ENCODE peak calls at places on chromosomes 4 and X, in five cellular contexts. E is kidney, W is neuronal stem cell, L is upper lobe of right lung, C is right lobe of liver. R is an unnamed sample.

GRCh38 chrX:39563189-39563588 is 534.6 kb downstream of the BCOR start:
- DNase-seq in L (no peak), C (no peak), W (no peak), E (no peak), R (no peak)

GRCh38 chr4:9898596-9899345 is 117.3 kb downstream of the DRD5 start:
- DNase-seq in E (no peak), L (no peak), W (peak; percentile 49), C (no peak), R (no peak)

GRCh38 chr4:176792348-176793059 is at the start of gene VEGFC:
- DNase-seq in L (peak; percentile 75), W (peak; percentile 56), C (peak; percentile 46), E (peak; percentile 75), R (peak; percentile 73)

GRCh38 chrX:55057691-55058249 is 17.1 kb upstream of the PAGE2B start:
- DNase-seq in E (no peak), L (no peak), W (peak; percentile 1), C (no peak), R (no peak)

GRCh38 chr4:57102050-57102564 is 8.1 kb downstream of the IGFBP7 start:
- DNase-seq in C (peak; percentile 49), L (no peak), W (no peak), E (peak; percentile 86), R (no peak)

GRCh38 chr4:29081230-29081955 is 1638.8 kb upstream of the PCDH7 start:
- DNase-seq in L (no peak), E (no peak), W (no peak), C (no peak), R (no peak)

GRCh38 chr4:170736710-170737109 is 647.0 kb upstream of the AADAT start:
- DNase-seq in E (no peak), W (no peak), L (no peak), C (no peak), R (no peak)

GRCh38 chr4:102562995-102563394 is 61.8 kb downstream of the NFKB1 start:
- DNase-seq in L (no peak), W (no peak), E (no peak), C (no peak), R (no peak)

GRCh38 chr4:126106658-126107057 is 791.9 kb downstream of the FAT4 start:
- DNase-seq in L (no peak), C (no peak), W (no peak), E (no peak), R (no peak)

GRCh38 chr4:90127706-90128345 is 632 bp downstream of the CCSER1 start:
- DNase-seq in L (peak; percentile 73), C (no peak), W (peak; percentile 43), E (peak; percentile 73), R (peak; percentile 89)

GRCh38 chr4:163493643-163494359 is 689 bp upstream of the TMA16 start:
- DNase-seq in L (no peak), W (no peak), C (no peak), E (no peak), R (peak; percentile 87)

GRCh38 chrX:69501433-69501832 is 2.7 kb upstream of the NALF2 start:
- DNase-seq in E (no peak), L (no peak), W (peak; percentile 77), C (no peak), R (no peak)

GRCh38 chr4:150960079-150960478 is 55.0 kb downstream of the LRBA start:
- DNase-seq in W (no peak), C (no peak), L (no peak), E (no peak), R (no peak)

GRCh38 chr4:105135746-105136145 is 10.9 kb upstream of the TET2 start:
- DNase-seq in W (no peak), E (no peak), L (no peak), C (no peak), R (no peak)

GRCh38 chr4:2598661-2599654 is 62.5 kb downstream of the FAM193A start:
- DNase-seq in E (no peak), L (peak; percentile 64), C (no peak), W (no peak), R (peak; percentile 82)

GRCh38 chr4:159146007-159146330 is 43.1 kb downstream of the RAPGEF2 start:
- DNase-seq in C (no peak), E (no peak), W (no peak), L (no peak), R (no peak)

GRCh38 chrX:132034648-132035047 is 11.5 kb downstream of the STK26 start:
- DNase-seq in L (no peak), C (no peak), W (no peak), E (no peak), R (no peak)

GRCh38 chr4:127400736-127401346 is 231.9 kb upstream of the INTU start:
- DNase-seq in C (peak; percentile 36), L (no peak), E (no peak), W (peak; percentile 57), R (no peak)

GRCh38 chr4:176377705-176378302 is 58.0 kb downstream of the SPCS3 start:
- DNase-seq in C (no peak), E (no peak), W (no peak), L (no peak), R (no peak)

GRCh38 chrX:21658152-21658737 is at the start of gene KLHL34:
- DNase-seq in L (no peak), W (no peak), C (peak; percentile 29), E (peak; percentile 73), R (peak; percentile 72)
- H3K4me3 ChIP-seq in L (no peak within 1 kb of the TSS), W (no peak within 1 kb of the TSS), C (peak within 1 kb of the TSS; percentile 28), E (no peak within 1 kb of the TSS), R (peak within 1 kb of the TSS; percentile 52)

GRCh38 chrX:103533428-103534216 is 14.3 kb upstream of the RAB40A start:
- DNase-seq in C (peak; percentile 51), W (peak; percentile 67), E (peak; percentile 80), L (peak; percentile 71), R (peak; percentile 81)
- H3K4me3 ChIP-seq in C (peak overlapping the region; percentile 35), W (peak overlapping the region; percentile 72), E (peak overlapping the region; percentile 71), L (peak overlapping the region; percentile 36), R (no peak overlapping the region)

GRCh38 chr4:157992948-157993839 is 179.6 kb downstream of the GASK1B start:
- DNase-seq in L (no peak), E (no peak), C (no peak), W (no peak), R (no peak)

GRCh38 chr4:157996061-157996460 is 176.8 kb downstream of the GASK1B start:
- DNase-seq in C (no peak), E (no peak), L (no peak), W (no peak), R (no peak)

GRCh38 chr4:157994863-157995262 is 178.0 kb downstream of the GASK1B start:
- DNase-seq in L (no peak), E (no peak), C (no peak), W (no peak), R (no peak)

GRCh38 chr4:157996598-157996997 is 176.2 kb downstream of the GASK1B start:
- DNase-seq in E (no peak), L (no peak), C (no peak), W (no peak), R (no peak)

DNA sequence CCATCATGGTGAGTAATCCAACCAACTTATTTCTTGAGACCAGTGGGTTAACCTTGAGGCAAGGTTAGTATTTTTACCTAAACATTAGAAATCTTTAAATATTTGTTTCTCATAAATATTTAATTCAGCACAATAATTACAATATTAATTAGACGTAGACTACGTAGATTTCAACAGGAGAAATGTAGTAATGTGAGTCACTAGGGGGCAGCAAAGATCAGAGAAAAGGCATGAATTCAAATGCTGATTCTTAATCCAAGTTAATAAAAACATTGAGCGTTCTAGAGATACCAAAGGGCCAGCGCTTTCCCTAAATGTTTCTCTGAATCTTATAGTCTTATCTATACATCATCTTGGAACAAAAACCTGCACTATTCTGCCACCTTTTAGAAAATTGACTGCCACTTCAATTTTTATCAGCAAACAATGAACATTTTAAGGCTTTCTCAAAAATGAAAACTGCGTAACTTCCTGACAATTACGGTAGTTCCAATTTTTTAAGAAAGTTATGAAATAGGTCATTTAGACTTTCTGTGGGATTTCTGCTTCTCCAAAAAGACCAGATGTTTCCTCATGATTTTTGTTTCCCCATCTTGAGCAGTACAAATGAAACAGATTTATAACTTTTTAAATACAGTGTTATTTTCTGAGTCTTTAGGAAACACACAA is 180.7 kb downstream of the GASK1B start:
- DNase-seq in W (peak; percentile 58), L (no peak), E (no peak), C (no peak), R (no peak)
- H3K4me3 ChIP-seq in W (no peak overlapping the region), L (peak overlapping the region; percentile 43), E (peak overlapping the region; percentile 55), C (peak overlapping the region; percentile 9), R (peak overlapping the region; percentile 26)

GRCh38 chrX:154718607-154719006 is 32.3 kb downstream of the GAB3 start:
- DNase-seq in E (no peak), L (no peak), C (no peak), W (no peak), R (no peak)
- H3K4me3 ChIP-seq in E (no peak overlapping the region), L (no peak overlapping the region), C (no peak overlapping the region), W (no peak overlapping the region), R (no peak overlapping the region)

DNA sequence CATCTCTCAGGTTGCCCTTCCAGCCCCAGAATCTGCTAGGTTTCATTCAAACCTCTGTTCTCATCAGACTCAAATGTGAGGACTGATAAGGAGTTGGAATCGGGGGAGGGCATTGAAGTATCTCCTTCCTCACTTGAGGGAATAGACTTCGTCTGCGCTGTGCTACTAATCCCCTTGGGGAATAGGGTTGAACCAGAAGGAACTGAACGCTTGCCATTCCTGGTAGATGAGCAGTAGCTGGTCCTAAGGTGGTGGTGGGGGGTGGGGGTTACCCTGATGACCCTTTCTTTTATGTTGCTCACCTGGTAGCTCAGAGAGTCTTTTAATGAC is 692 bp upstream of the SLC9A7 start:
- DNase-seq in E (no peak), W (peak; percentile 1), L (no peak), C (no peak), R (no peak)
- H3K4me3 ChIP-seq in E (peak overlapping the region; percentile 57), W (no peak overlapping the region), L (peak overlapping the region; percentile 48), C (peak overlapping the region; percentile 52), R (peak overlapping the region; percentile 57)

GRCh38 chr4:153789741-153790651 is 1.1 kb upstream of the SFRP2 start:
- DNase-seq in L (no peak), C (no peak), W (peak; percentile 75), E (peak; percentile 51), R (no peak)
- H3K4me3 ChIP-seq in L (no peak overlapping the region), C (no peak overlapping the region), W (peak overlapping the region; percentile 92), E (no peak overlapping the region), R (no peak overlapping the region)

DNA sequence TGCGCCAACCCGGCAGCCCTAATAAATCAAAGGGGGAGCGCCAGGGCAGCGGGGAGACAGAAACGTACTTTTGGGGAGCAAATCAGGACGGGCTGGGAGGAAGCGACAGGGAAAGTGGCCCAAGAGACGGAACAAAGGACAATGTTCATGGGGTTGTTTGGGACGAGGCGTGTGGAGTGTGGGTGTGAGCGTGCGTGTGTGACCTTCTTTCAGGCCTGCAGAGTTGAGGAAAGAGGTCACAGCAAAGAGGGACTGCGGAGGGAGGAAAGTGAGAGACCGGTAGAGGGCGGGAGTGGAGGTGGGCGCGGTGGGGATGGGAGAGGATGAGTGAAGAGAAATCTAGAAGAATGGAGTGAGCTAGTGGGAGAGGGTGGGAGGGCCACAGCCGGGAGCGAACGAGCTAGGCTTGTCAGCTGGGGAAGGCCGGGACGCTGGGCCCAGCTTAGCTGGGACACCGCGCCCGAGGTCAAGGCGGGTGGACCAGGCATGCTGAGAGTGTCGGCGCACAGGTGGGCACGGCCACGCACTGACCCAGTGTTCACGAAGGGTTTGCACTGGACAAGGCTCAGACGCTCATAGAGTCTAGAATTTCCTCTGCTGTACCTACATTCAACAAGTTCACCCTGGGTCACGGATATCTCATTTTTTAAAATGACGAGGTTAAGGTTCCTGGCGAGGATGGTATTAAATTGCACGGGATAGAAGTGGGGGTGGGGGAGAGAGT is 14.7 kb upstream of the PITX2 start:
- DNase-seq in W (peak; percentile 30), E (no peak), L (no peak), C (no peak), R (peak; percentile 43)
- H3K4me3 ChIP-seq in W (peak overlapping the region; percentile 72), E (no peak overlapping the region), L (no peak overlapping the region), C (no peak overlapping the region), R (no peak overlapping the region)

GRCh38 chr4:6201580-6202091 is 1.3 kb upstream of the JAKMIP1 start:
- DNase-seq in W (no peak), L (no peak), C (no peak), E (peak; percentile 37), R (no peak)
- H3K4me3 ChIP-seq in W (no peak overlapping the region), L (no peak overlapping the region), C (no peak overlapping the region), E (no peak overlapping the region), R (no peak overlapping the region)